ENCODE peak calls at places on chromosomes 16 and 17, in nine cellular contexts. C is H1; O is Caki2; X is BJ; D is CD8-positive, alpha-beta memory T cell; N is nephron progenitor cell; J is skeletal muscle cell; V is activated gamma-delta T cell treated with Interleukin-2 at 50 U/mL for 16 hours; M is neural progenitor cell. Z is an unnamed sample.

GRCh38 chr17:7215136-7215638 is 4.4 kb downstream of the DLG4 start:
- DNase-seq in C (no peak), O (no peak), X (no peak), D (no peak), N (no peak), J (no peak), V (no peak), M (no peak), Z (no peak)

GRCh38 chr16:84532299-84532724 is 27.9 kb upstream of the MEAK7 start:
- DNase-seq in C (no peak), O (peak), X (peak), D (no peak), N (no peak), J (peak), V (no peak), M (peak), Z (no peak)

GRCh38 chr17:17342242-17342945 is 39.2 kb downstream of the NT5M start:
- DNase-seq in C (no peak), O (no peak), X (no peak), D (no peak), N (no peak), J (no peak), V (no peak), M (no peak), Z (no peak)

GRCh38 chr17:36931697-36932382 is 5.4 kb upstream of the LHX1 start:
- DNase-seq in C (peak), O (no peak), X (no peak), D (no peak), N (no peak), J (no peak), V (no peak), M (no peak), Z (no peak)

GRCh38 chr17:11997147-11997971 is at the start of gene ZNF18:
- DNase-seq in C (peak), O (peak), X (peak), D (peak), N (peak), J (peak), V (peak), M (peak), Z (peak)

GRCh38 chr17:73307130-73307529 is 4.7 kb downstream of the CDC42EP4 start:
- DNase-seq in C (no peak), O (no peak), X (no peak), D (no peak), N (no peak), J (no peak), V (no peak), M (no peak), Z (no peak)

GRCh38 chr17:15651001-15651582 is 31.6 kb upstream of the FBXW10B start:
- DNase-seq in C (no peak), O (no peak), X (no peak), D (no peak), N (no peak), J (no peak), V (no peak), M (no peak), Z (peak)

GRCh38 chr16:86579268-86580062 is 1.1 kb downstream of the FOXL1 start:
- DNase-seq in C (peak), O (no peak), X (no peak), D (no peak), N (peak), J (no peak), V (no peak), M (peak), Z (no peak)

GRCh38 chr17:7586673-7587419 is 3.0 kb downstream of the SOX15 start:
- DNase-seq in C (peak), O (no peak), X (no peak), D (no peak), N (no peak), J (no peak), V (no peak), M (no peak), Z (no peak)

GRCh38 chr16:75079346-75079926 is 37.1 kb downstream of the LDHD start:
- DNase-seq in C (no peak), O (no peak), X (no peak), D (no peak), N (no peak), J (no peak), V (no peak), M (no peak), Z (no peak)

GRCh38 chr17:50187403-50187735 is 14.1 kb downstream of the COL1A1 start:
- DNase-seq in C (no peak), O (no peak), X (no peak), D (no peak), N (no peak), J (no peak), V (no peak), M (no peak), Z (no peak)

GRCh38 chr17:29569245-29569950 is 897 bp downstream of the TP53I13 start:
- DNase-seq in C (no peak), O (no peak), X (no peak), D (no peak), N (peak), J (no peak), V (no peak), M (peak), Z (no peak)

GRCh38 chr17:39229274-39229913 is 3.6 kb upstream of the STAC2 start:
- DNase-seq in C (no peak), O (no peak), X (no peak), D (no peak), N (no peak), J (no peak), V (no peak), M (no peak), Z (no peak)

GRCh38 chr16:75946058-75946457 is 219.8 kb upstream of the CPHXL start:
- DNase-seq in C (no peak), O (no peak), X (no peak), D (no peak), N (no peak), J (no peak), V (no peak), M (no peak), Z (no peak)

GRCh38 chr17:57211543-57211942 is 44.8 kb upstream of the MSI2 start:
- DNase-seq in C (no peak), O (peak), X (no peak), D (no peak), N (no peak), J (no peak), V (no peak), M (no peak), Z (no peak)

GRCh38 chr17:81804559-81805399 is 829 bp downstream of the GCGR start:
- DNase-seq in C (peak), O (no peak), X (no peak), D (no peak), N (peak), J (no peak), V (no peak), M (peak), Z (no peak)

GRCh38 chr17:20925954-20926353 is 116.9 kb downstream of the USP22 start:
- DNase-seq in C (no peak), O (no peak), X (no peak), D (no peak), N (no peak), J (no peak), V (no peak), M (no peak), Z (no peak)

GRCh38 chr17:78641666-78642065 is 64.5 kb upstream of the DNAH17 start:
- DNase-seq in C (no peak), O (no peak), X (no peak), D (no peak), N (no peak), J (no peak), V (no peak), M (no peak), Z (no peak)